ENCODE peak calls at places on chromosome 10, in six cellular contexts. W, R, H, K, N and L are unnamed samples.

GRCh38 chr10:85888004-85888403 is 478.6 kb downstream of the GRID1 start:
- DNase-seq in W (no peak), R (no peak), H (no peak), K (no peak), N (no peak), L (no peak)

GRCh38 chr10:16360001-16360400 is 76.8 kb upstream of the PTER start:
- DNase-seq in W (no peak), R (no peak), H (no peak), K (no peak), N (no peak), L (no peak)

GRCh38 chr10:43062402-43063160 is 14.3 kb upstream of the RET start:
- DNase-seq in W (no peak), R (no peak), H (no peak), K (no peak), N (no peak), L (no peak)

GRCh38 chr10:102673961-102674511 is 29.8 kb downstream of the TRIM8 start:
- DNase-seq in W (no peak), R (peak; percentile 47), H (peak; percentile 69), K (peak; percentile 76), N (peak; percentile 58), L (peak; percentile 45)

GRCh38 chr10:22500567-22501369 is 155.5 kb downstream of the SPAG6 start:
- DNase-seq in W (no peak), R (no peak), H (no peak), K (no peak), N (no peak), L (no peak)

GRCh38 chr10:112298581-112298980 is 15.4 kb downstream of the TECTB start:
- DNase-seq in W (no peak), R (no peak), H (no peak), K (no peak), N (no peak), L (no peak)

GRCh38 chr10:21700474-21700873 is 166.4 kb downstream of the MLLT10 start:
- DNase-seq in W (no peak), R (no peak), H (no peak), K (no peak), N (no peak), L (no peak)

GRCh38 chr10:17353568-17353967 is 100.8 kb downstream of the ST8SIA6 start:
- DNase-seq in W (no peak), R (no peak), H (no peak), K (no peak), N (no peak), L (no peak)

GRCh38 chr10:46232084-46232483 is 54.7 kb upstream of the ANTXRL start:
- DNase-seq in W (no peak), R (no peak), H (no peak), K (no peak), N (no peak), L (no peak)

GRCh38 chr10:62047240-62047897 is 145.9 kb downstream of the ARID5B start:
- DNase-seq in W (no peak), R (no peak), H (no peak), K (peak; percentile 67), N (peak; percentile 21), L (no peak)

GRCh38 chr10:49817845-49818244 is 55.7 kb upstream of the OGDHL start:
- DNase-seq in W (no peak), R (no peak), H (peak; percentile 52), K (no peak), N (no peak), L (no peak)

GRCh38 chr10:103231047-103231551 is 14.6 kb upstream of the RPEL1 start:
- DNase-seq in W (peak; percentile 84), R (no peak), H (no peak), K (peak; percentile 94), N (no peak), L (peak; percentile 93)

GRCh38 chr10:69056129-69056528 is 31.8 kb upstream of the SRGN start:
- DNase-seq in W (no peak), R (no peak), H (peak; percentile 43), K (no peak), N (no peak), L (no peak)

GRCh38 chr10:22702348-22702747 is 12.0 kb downstream of the PIP4K2A start:
- DNase-seq in W (no peak), R (no peak), H (no peak), K (no peak), N (no peak), L (no peak)

GRCh38 chr10:14084875-14085274 is 245.8 kb downstream of the FRMD4A start:
- DNase-seq in W (no peak), R (no peak), H (no peak), K (no peak), N (no peak), L (no peak)

GRCh38 chr10:13074562-13075451 is 25.2 kb upstream of the OPTN start:
- DNase-seq in W (peak; percentile 11), R (peak; percentile 44), H (peak; percentile 71), K (peak; percentile 52), N (peak; percentile 35), L (peak; percentile 8)

GRCh38 chr10:106226831-106227230 is 937.7 kb downstream of the SORCS1 start:
- DNase-seq in W (no peak), R (no peak), H (no peak), K (no peak), N (no peak), L (no peak)

GRCh38 chr10:110681023-110681681 is 37.0 kb downstream of the RBM20 start:
- DNase-seq in W (no peak), R (peak; percentile 25), H (peak; percentile 46), K (peak; percentile 6), N (peak; percentile 22), L (no peak)

GRCh38 chr10:89301721-89302445 is at the start of gene IFIT2:
- DNase-seq in W (no peak), R (no peak), H (peak; percentile 51), K (peak; percentile 78), N (no peak), L (no peak)